ENCODE peak calls at places on chromosome 7, in ten cellular contexts. X is lower lobe of right lung; D is CD4-positive, CD25-positive, alpha-beta regulatory T cell; C is body of pancreas; O is brain microvascular endothelial cell; L is HepG2; M is HL-60; V is Peyer's patch; S is mesenchymal stem cell; Z is thoracic aorta. N is an unnamed sample.

GRCh38 chr7:114026486-114027089 is 107.8 kb upstream of the PPP1R3A start:
- DNase-seq in M (no peak), X (no peak), D (peak; percentile 65), Z (no peak), L (peak; percentile 63), V (no peak), S (peak; percentile 58), O (peak; percentile 41), C (no peak), N (no peak)

GRCh38 chr7:137944168-137944567 is 57.7 kb downstream of the CREB3L2 start:
- DNase-seq in V (no peak), C (no peak), Z (no peak), M (no peak), S (peak; percentile 90), X (no peak), D (no peak), O (peak; percentile 83), L (no peak), N (no peak)

GRCh38 chr7:122430710-122431109 is 126.2 kb upstream of the FEZF1 start:
- DNase-seq in L (no peak), Z (no peak), V (no peak), X (no peak), M (no peak), D (no peak), O (no peak), S (no peak), C (no peak), N (no peak)

GRCh38 chr7:149846436-149847046 is 8.4 kb downstream of the ZNF862 start:
- DNase-seq in X (no peak), S (no peak), C (no peak), Z (no peak), L (no peak), D (no peak), M (no peak), V (no peak), O (no peak), N (no peak)

GRCh38 chr7:48610705-48611104 is 313.6 kb upstream of the CDC14C start:
- DNase-seq in M (no peak), V (no peak), X (no peak), S (no peak), O (no peak), Z (no peak), D (no peak), C (no peak), L (no peak), N (no peak)

GRCh38 chr7:123748734-123749536 is at the start of gene WASL:
- DNase-seq in V (peak; percentile 96), L (peak; percentile 81), X (peak; percentile 93), S (peak; percentile 91), C (peak; percentile 90), Z (peak; percentile 73), M (peak; percentile 63), O (peak; percentile 77), D (peak; percentile 95), N (peak; percentile 93)

GRCh38 chr7:79308176-79308575 is 145.3 kb downstream of the MAGI2 start:
- DNase-seq in Z (no peak), C (no peak), X (no peak), M (no peak), D (no peak), O (no peak), S (no peak), L (peak; percentile 55), V (no peak), N (no peak)

GRCh38 chr7:102829075-102829474 is 80.3 kb downstream of the FAM185A start:
- DNase-seq in V (no peak), M (no peak), X (no peak), O (no peak), D (no peak), C (no peak), S (no peak), L (no peak), Z (no peak), N (no peak)

GRCh38 chr7:43869898-43870240 is 552 bp upstream of the MRPS24 start:
- DNase-seq in V (no peak), X (no peak), L (no peak), Z (no peak), O (peak; percentile 87), S (peak; percentile 96), D (no peak), C (peak; percentile 38), M (peak; percentile 78), N (no peak)

GRCh38 chr7:91239171-91239604 is 25.0 kb upstream of the FZD1 start:
- DNase-seq in M (peak; percentile 28), Z (no peak), V (no peak), X (no peak), C (no peak), S (peak; percentile 88), L (no peak), O (peak; percentile 71), D (no peak), N (no peak)

GRCh38 chr7:36005286-36005685 is 147.8 kb upstream of the EEPD1 start:
- DNase-seq in L (no peak), C (no peak), S (no peak), X (no peak), D (no peak), M (no peak), Z (no peak), O (no peak), V (no peak), N (no peak)

GRCh38 chr7:101998904-101999236 is 181.4 kb downstream of the CUX1 start:
- DNase-seq in S (no peak), D (no peak), M (no peak), Z (no peak), V (no peak), O (no peak), X (no peak), L (no peak), C (no peak), N (no peak)

GRCh38 chr7:81173766-81174281 is 255.0 kb upstream of the SEMA3C start:
- DNase-seq in C (no peak), D (no peak), Z (no peak), M (no peak), X (no peak), L (no peak), S (peak; percentile 27), O (peak; percentile 73), V (no peak), N (peak; percentile 31)

GRCh38 chr7:16985621-16986020 is 103.8 kb upstream of the AGR3 start:
- DNase-seq in Z (no peak), X (no peak), L (no peak), S (no peak), V (no peak), C (no peak), O (no peak), M (no peak), D (no peak), N (no peak)

GRCh38 chr7:102429141-102429904 is 4.1 kb upstream of the ORAI2 start:
- DNase-seq in D (no peak), V (no peak), S (no peak), X (no peak), L (no peak), Z (no peak), O (no peak), C (no peak), M (no peak), N (no peak)

GRCh38 chr7:18320971-18321567 is 174.5 kb upstream of the HDAC9 start:
- DNase-seq in Z (no peak), X (no peak), L (peak; percentile 23), V (no peak), M (peak; percentile 29), C (no peak), O (peak; percentile 25), S (peak; percentile 52), D (peak; percentile 41), N (no peak)

GRCh38 chr7:84729284-84729683 is 457.6 kb downstream of the SEMA3D start:
- DNase-seq in X (no peak), M (no peak), C (no peak), V (no peak), O (peak; percentile 91), D (no peak), L (no peak), S (peak; percentile 37), Z (no peak), N (no peak)

GRCh38 chr7:52297128-52297527 is 738.3 kb upstream of the POM121L12 start:
- DNase-seq in Z (no peak), O (no peak), L (no peak), S (no peak), C (no peak), D (no peak), X (no peak), V (no peak), M (no peak), N (no peak)
- H3K27ac ChIP-seq in Z (no peak overlapping the region), O (no peak overlapping the region), L (no peak overlapping the region), S (no peak overlapping the region), C (no peak overlapping the region), D (no peak overlapping the region), X (no peak overlapping the region), V (no peak overlapping the region), M (no peak overlapping the region), N (no peak overlapping the region)

GRCh38 chr7:1197997-1198632 is 34.6 kb upstream of the UNCX start:
- DNase-seq in Z (no peak), S (peak; percentile 92), M (no peak), X (no peak), O (peak; percentile 14), L (no peak), D (no peak), C (no peak), V (no peak), N (no peak)
- H3K27ac ChIP-seq in Z (no peak overlapping the region), S (no peak overlapping the region), M (no peak overlapping the region), X (no peak overlapping the region), O (no peak overlapping the region), L (no peak overlapping the region), D (no peak overlapping the region), C (no peak overlapping the region), V (no peak overlapping the region), N (no peak overlapping the region)

DNA sequence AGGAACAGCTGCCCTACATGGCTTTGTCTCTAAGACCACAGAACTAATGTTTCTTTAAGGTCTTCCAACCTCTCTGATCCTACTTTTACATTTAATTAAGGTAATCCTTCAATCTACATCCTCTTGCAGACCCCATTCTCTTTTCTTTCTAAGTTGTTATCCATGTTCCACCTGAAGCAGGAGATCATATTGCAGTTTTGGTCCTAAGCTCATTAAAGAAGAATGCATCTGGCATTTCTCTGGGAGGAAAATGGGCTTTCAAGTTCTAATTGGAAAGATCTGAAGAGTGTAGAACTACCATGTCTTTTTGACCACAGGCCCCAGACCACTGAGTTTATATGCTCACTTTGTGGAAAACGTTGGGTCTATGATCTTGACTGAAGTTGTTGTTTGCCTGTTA is 111.2 kb downstream of the SEM1 start:
- DNase-seq in Z (no peak), S (no peak), D (no peak), M (no peak), X (no peak), O (no peak), C (no peak), V (no peak), L (no peak), N (no peak)
- H3K27ac ChIP-seq in Z (no peak overlapping the region), S (no peak overlapping the region), D (no peak overlapping the region), M (no peak overlapping the region), X (no peak overlapping the region), O (no peak overlapping the region), C (no peak overlapping the region), V (no peak overlapping the region), L (no peak overlapping the region), N (no peak overlapping the region)

DNA sequence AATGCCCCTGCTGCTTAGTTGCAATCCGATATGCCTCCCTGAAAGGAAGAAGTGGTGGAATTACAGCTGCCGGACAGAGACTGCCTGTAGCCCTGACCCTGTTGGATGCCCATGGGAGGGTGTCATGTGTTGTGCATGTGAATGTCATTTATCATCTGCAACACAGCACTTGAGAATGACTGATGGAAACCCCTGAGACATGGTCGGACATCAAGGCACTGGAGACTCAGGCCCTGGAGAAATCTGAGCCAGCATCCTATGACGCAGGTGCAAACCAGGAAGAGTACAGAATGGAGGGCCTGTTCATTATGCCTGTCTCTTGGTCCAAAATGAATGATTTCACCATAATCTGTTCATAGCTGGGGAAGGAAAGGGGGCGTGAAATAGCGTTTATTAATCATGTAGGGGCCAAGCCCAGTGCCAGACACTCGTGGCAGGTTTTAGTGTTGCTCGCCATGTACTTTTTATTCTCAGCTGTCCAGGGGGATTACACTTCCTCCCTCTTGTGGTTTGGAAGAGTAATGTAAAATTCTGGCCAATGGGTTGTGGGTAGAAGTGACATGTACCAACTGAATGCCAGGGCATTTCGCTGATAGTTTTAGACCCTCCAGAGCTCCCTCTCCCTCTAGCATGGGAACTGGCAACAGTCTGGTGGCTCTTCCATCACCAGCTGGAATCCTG is 23.0 kb upstream of the LEP start:
- DNase-seq in M (no peak), C (no peak), O (no peak), L (peak; percentile 9), X (no peak), S (no peak), V (no peak), Z (no peak), D (no peak), N (no peak)
- H3K27ac ChIP-seq in M (peak overlapping the region; percentile 63), C (no peak overlapping the region), O (no peak overlapping the region), L (no peak overlapping the region), X (no peak overlapping the region), S (no peak overlapping the region), V (no peak overlapping the region), Z (no peak overlapping the region), D (no peak overlapping the region), N (no peak overlapping the region)